ENCODE peak calls at places on chromosomes 3 and 15, in five cellular contexts. One of them, this sample, is unnamed.

GRCh38 chr15:88741671-88742070 is 61.6 kb upstream of the ACAN start:
- DNase-seq in H1: peak
- DNase-seq in neuronal stem cell: no peak
- DNase-seq in IMR-90: no peak
- DNase-seq in trophoblast cell: no peak
- DNase-seq in this sample: no peak

GRCh38 chr3:80663426-80663825 is 895.6 kb upstream of the ROBO1 start:
- DNase-seq in H1: no peak
- DNase-seq in neuronal stem cell: no peak
- DNase-seq in trophoblast cell: no peak
- DNase-seq in IMR-90: no peak
- DNase-seq in this sample: no peak

GRCh38 chr15:80068578-80068977 is 9.1 kb downstream of the ZFAND6 start:
- DNase-seq in H1: no peak
- DNase-seq in IMR-90: peak
- DNase-seq in trophoblast cell: no peak
- DNase-seq in neuronal stem cell: no peak
- DNase-seq in this sample: no peak

GRCh38 chr3:175383366-175383765 is 524.2 kb downstream of the NAALADL2 start:
- DNase-seq in IMR-90: peak
- DNase-seq in trophoblast cell: no peak
- DNase-seq in H1: no peak
- DNase-seq in neuronal stem cell: no peak
- DNase-seq in this sample: no peak

GRCh38 chr3:9937839-9938238 is 4.2 kb downstream of the CRELD1 start:
- DNase-seq in IMR-90: no peak
- DNase-seq in trophoblast cell: no peak
- DNase-seq in neuronal stem cell: no peak
- DNase-seq in H1: no peak
- DNase-seq in this sample: no peak

GRCh38 chr3:49173792-49174170 is 2.4 kb downstream of the KLHDC8B start:
- DNase-seq in IMR-90: no peak
- DNase-seq in trophoblast cell: no peak
- DNase-seq in neuronal stem cell: peak
- DNase-seq in H1: no peak
- DNase-seq in this sample: no peak

GRCh38 chr3:12229896-12230295 is 59.0 kb upstream of the PPARG start:
- DNase-seq in trophoblast cell: peak
- DNase-seq in IMR-90: no peak
- DNase-seq in H1: no peak
- DNase-seq in neuronal stem cell: no peak
- DNase-seq in this sample: no peak

GRCh38 chr3:131110087-131110486 is 83.4 kb downstream of the NEK11 start:
- DNase-seq in IMR-90: peak
- DNase-seq in trophoblast cell: peak
- DNase-seq in neuronal stem cell: no peak
- DNase-seq in H1: no peak
- DNase-seq in this sample: no peak

GRCh38 chr3:152768478-152768877 is 66.5 kb upstream of the P2RY1 start:
- DNase-seq in trophoblast cell: no peak
- DNase-seq in neuronal stem cell: no peak
- DNase-seq in H1: no peak
- DNase-seq in IMR-90: no peak
- DNase-seq in this sample: no peak

GRCh38 chr3:64889991-64890390 is 202.2 kb upstream of the ADAMTS9 start:
- DNase-seq in IMR-90: peak
- DNase-seq in neuronal stem cell: no peak
- DNase-seq in trophoblast cell: no peak
- DNase-seq in H1: no peak
- DNase-seq in this sample: no peak

GRCh38 chr15:50108446-50108845 is 10.6 kb downstream of the ATP8B4 start:
- DNase-seq in trophoblast cell: no peak
- DNase-seq in neuronal stem cell: no peak
- DNase-seq in IMR-90: no peak
- DNase-seq in H1: no peak
- DNase-seq in this sample: no peak

GRCh38 chr3:31968927-31969418 is 12.1 kb downstream of the OSBPL10 start:
- DNase-seq in trophoblast cell: peak
- DNase-seq in IMR-90: peak
- DNase-seq in H1: no peak
- DNase-seq in neuronal stem cell: peak
- DNase-seq in this sample: no peak

GRCh38 chr15:34374816-34375215 is 7.8 kb upstream of the LPCAT4 start:
- DNase-seq in H1: no peak
- DNase-seq in IMR-90: no peak
- DNase-seq in trophoblast cell: peak
- DNase-seq in neuronal stem cell: no peak
- DNase-seq in this sample: no peak

GRCh38 chr3:15952543-15953175 is 154.9 kb upstream of the ANKRD28 start:
- DNase-seq in neuronal stem cell: no peak
- DNase-seq in H1: no peak
- DNase-seq in trophoblast cell: no peak
- DNase-seq in IMR-90: peak
- DNase-seq in this sample: no peak

GRCh38 chr3:73504852-73505251 is 119.9 kb downstream of the PDZRN3 start:
- DNase-seq in H1: no peak
- DNase-seq in IMR-90: no peak
- DNase-seq in trophoblast cell: no peak
- DNase-seq in neuronal stem cell: no peak
- DNase-seq in this sample: no peak

GRCh38 chr3:57127849-57128566 is 37.1 kb downstream of the IL17RD start:
- DNase-seq in trophoblast cell: no peak
- DNase-seq in neuronal stem cell: no peak
- DNase-seq in H1: no peak
- DNase-seq in IMR-90: no peak
- DNase-seq in this sample: no peak

GRCh38 chr15:42002333-42002732 is 18.5 kb downstream of the PLA2G4E start:
- DNase-seq in IMR-90: no peak
- DNase-seq in trophoblast cell: no peak
- DNase-seq in neuronal stem cell: no peak
- DNase-seq in H1: no peak
- DNase-seq in this sample: no peak

GRCh38 chr3:16266714-16267113 is 1.7 kb downstream of the OXNAD1 start:
- DNase-seq in H1: no peak
- DNase-seq in neuronal stem cell: no peak
- DNase-seq in trophoblast cell: no peak
- DNase-seq in IMR-90: no peak
- DNase-seq in this sample: no peak

GRCh38 chr3:131729561-131729960 is 226.8 kb upstream of the MRPL3 start:
- DNase-seq in H1: no peak
- DNase-seq in trophoblast cell: no peak
- DNase-seq in IMR-90: no peak
- DNase-seq in neuronal stem cell: no peak
- DNase-seq in this sample: no peak

GRCh38 chr15:67144609-67145306 is 79.4 kb downstream of the SMAD3 start:
- DNase-seq in IMR-90: peak
- DNase-seq in H1: no peak
- DNase-seq in trophoblast cell: peak
- DNase-seq in neuronal stem cell: no peak
- DNase-seq in this sample: peak

GRCh38 chr3:190013943-190014924 is 106.5 kb downstream of the P3H2 start:
- DNase-seq in H1: no peak
- DNase-seq in neuronal stem cell: no peak
- DNase-seq in IMR-90: no peak
- DNase-seq in trophoblast cell: no peak
- DNase-seq in this sample: no peak

GRCh38 chr15:69265347-69265955 is 33.3 kb upstream of the PAQR5 start:
- DNase-seq in H1: no peak
- DNase-seq in trophoblast cell: no peak
- DNase-seq in IMR-90: peak
- DNase-seq in neuronal stem cell: no peak
- DNase-seq in this sample: no peak

GRCh38 chr3:126259411-126260391 is 79.3 kb upstream of the ALDH1L1 start:
- DNase-seq in trophoblast cell: no peak
- DNase-seq in neuronal stem cell: no peak
- DNase-seq in H1: peak
- DNase-seq in IMR-90: peak
- DNase-seq in this sample: peak

GRCh38 chr3:10945683-10946287 is 46.8 kb upstream of the SLC6A1 start:
- DNase-seq in trophoblast cell: peak
- DNase-seq in neuronal stem cell: peak
- DNase-seq in IMR-90: peak
- DNase-seq in H1: peak
- DNase-seq in this sample: peak

GRCh38 chr3:150149651-150150051 is 179.0 kb upstream of the PFN2 start:
- DNase-seq in IMR-90: peak
- DNase-seq in H1: no peak
- DNase-seq in neuronal stem cell: no peak
- DNase-seq in trophoblast cell: peak
- DNase-seq in this sample: no peak

GRCh38 chr3:112374334-112374734 is 41.4 kb downstream of the CD200 start:
- DNase-seq in trophoblast cell: no peak
- DNase-seq in IMR-90: no peak
- DNase-seq in neuronal stem cell: no peak
- DNase-seq in H1: no peak
- DNase-seq in this sample: no peak

DNA sequence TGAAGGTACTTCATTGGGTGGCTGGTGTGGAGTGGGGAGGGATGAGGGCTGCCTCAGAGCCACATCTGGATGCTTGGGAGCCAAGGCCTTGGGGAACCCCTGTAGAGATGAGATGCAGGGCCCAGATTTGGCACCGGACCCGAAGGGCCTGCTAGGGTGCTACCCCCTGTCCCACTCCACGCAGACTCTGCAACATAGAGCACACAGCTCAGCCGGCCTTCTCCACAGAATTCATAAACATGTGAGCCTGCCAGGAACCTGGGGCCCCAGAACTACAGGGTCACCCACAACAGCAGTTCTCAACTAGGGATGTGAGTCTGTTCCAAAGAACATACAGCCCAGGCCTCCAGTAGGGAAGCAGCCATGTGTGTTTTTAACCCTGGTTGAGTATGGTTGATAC is 62.8 kb downstream of the LRIG1 start:
- DNase-seq in H1: no peak
- DNase-seq in trophoblast cell: no peak
- DNase-seq in IMR-90: no peak
- DNase-seq in neuronal stem cell: no peak
- DNase-seq in this sample: no peak
- H3K23ac ChIP-seq in H1: no peak
- H3K23ac ChIP-seq in trophoblast cell: no peak
- H3K23ac ChIP-seq in IMR-90: peak
- H3K23ac ChIP-seq in neuronal stem cell: no peak
- H3K23ac ChIP-seq in this sample: no peak

DNA sequence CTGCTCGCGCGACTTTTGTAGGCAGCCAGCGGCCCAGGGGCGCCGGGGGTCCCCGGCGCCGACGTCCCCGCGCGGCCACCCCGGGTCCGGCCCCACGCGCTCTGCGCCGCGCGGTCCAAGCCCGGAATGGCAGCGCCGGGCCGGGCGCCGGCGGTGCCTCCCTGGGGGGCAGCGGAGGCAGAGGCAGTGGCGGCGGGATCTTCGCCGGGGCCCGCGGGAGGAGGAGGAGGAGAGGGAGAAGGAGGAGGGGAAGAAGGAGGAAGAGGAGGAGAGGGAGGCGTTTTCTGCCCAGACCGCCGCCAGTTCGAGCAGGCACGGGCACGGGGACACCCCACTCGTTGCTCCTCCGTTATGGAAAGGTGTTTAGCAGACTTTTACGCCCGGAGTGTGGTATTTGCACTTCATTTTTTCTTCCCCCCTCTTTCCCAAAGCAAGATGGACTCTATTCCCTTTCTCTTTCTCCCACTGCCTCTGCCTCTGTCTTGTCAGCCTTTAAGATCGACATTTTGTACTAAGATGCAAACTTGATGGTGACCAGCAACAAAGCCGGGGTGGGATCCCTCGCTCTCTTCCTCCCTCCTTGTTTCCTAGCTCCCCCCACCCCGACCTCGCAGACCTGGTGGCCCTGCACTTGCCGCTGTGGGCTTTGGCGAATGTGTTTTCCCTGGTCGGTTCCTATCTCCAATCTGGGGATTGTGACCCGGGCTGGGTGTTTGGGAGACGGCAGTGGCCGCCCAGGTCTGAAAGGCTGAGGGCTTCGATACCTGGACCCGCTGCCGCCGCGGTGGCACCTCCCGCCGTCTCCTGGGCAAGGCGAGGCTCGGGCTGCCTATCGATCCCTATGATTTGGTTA is 2.6 kb downstream of the BBX start:
- DNase-seq in neuronal stem cell: peak
- DNase-seq in IMR-90: no peak
- DNase-seq in trophoblast cell: peak
- DNase-seq in H1: peak
- DNase-seq in this sample: peak
- H3K23ac ChIP-seq in neuronal stem cell: peak
- H3K23ac ChIP-seq in IMR-90: peak
- H3K23ac ChIP-seq in trophoblast cell: no peak
- H3K23ac ChIP-seq in H1: no peak
- H3K23ac ChIP-seq in this sample: no peak

DNA sequence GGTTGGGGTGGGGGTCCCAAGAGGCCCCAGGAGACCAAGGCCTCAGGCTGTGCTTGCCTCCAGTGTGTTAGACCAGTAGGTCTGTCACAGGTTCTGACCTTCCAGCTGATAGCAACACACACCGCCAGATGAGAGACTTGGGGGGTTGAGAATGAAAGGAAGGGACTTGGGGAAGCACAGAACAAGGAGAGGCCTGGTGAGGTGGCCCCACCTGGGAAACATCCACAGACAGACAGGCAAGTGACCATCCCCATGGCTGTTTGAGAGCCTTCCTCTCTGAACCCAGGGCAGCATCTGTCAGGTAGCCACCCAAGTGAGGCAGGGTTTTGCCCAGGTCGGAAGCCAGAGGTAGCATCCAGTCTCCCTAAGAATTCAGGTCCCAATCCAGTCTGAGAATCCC is 35.0 kb upstream of the VPS8 start:
- DNase-seq in trophoblast cell: no peak
- DNase-seq in H1: no peak
- DNase-seq in neuronal stem cell: no peak
- DNase-seq in IMR-90: no peak
- DNase-seq in this sample: no peak
- H3K23ac ChIP-seq in trophoblast cell: no peak
- H3K23ac ChIP-seq in H1: no peak
- H3K23ac ChIP-seq in neuronal stem cell: no peak
- H3K23ac ChIP-seq in IMR-90: no peak
- H3K23ac ChIP-seq in this sample: no peak

DNA sequence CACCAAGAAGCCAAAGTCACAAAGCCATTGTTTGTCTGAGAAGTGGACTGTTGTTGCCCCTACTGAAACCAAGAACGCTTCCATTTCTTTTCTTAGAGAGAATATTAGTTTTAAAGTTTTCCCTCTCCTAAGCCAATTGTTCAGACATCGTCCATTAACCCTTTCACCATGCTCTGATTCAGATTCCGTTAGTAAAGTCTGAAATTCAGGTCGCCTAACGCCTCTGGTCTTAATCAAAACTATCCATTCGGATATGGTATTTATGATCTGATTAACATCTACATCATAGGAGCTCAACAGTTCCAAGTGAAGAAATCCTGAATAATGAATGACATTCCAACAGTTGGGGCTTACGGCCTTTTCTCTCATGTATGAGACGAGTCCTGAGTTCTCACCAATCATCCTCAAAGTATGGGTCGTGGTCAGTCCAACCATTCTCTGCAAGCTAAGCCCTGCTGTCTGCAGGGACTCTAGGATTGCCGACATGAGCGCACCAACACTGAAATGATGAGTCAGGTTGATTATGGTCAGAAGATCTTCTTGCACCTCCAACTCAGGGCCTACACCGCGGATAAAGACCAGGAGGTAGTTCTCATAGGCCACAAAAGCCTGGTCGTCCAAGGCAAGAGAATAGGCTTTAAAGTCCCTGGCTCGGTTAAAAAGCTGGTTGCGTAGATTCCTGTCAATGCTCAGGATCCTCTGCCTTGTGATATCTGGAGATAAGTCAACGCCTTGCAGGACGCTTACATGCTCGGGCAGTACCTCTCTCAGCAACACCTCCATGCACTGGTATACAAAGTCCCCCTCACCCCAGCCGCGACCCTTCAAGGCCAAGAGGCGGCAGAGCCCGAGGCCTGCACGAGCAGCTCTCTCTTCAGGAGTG is 767 bp downstream of the EPM2AIP1 start:
- DNase-seq in neuronal stem cell: no peak
- DNase-seq in trophoblast cell: no peak
- DNase-seq in H1: no peak
- DNase-seq in IMR-90: peak
- DNase-seq in this sample: no peak
- H3K23ac ChIP-seq in neuronal stem cell: peak
- H3K23ac ChIP-seq in trophoblast cell: peak
- H3K23ac ChIP-seq in H1: no peak
- H3K23ac ChIP-seq in IMR-90: peak
- H3K23ac ChIP-seq in this sample: no peak

This sample was measured in H9.